ENCODE peak calls at places on chromosomes 3 and 15, in eight cellular contexts. One of them, this sample, is unnamed.

GRCh38 chr15:69078638-69079037 is 64.1 kb downstream of the NOX5 start:
- DNase-seq in prostate gland: no peak
- DNase-seq in H9: no peak
- DNase-seq in stomach: no peak
- DNase-seq in A549: no peak
- DNase-seq in RWPE1: no peak
- DNase-seq in osteocyte: no peak
- DNase-seq in esophagus squamous epithelium: no peak
- DNase-seq in this sample: no peak

GRCh38 chr15:100202309-100202943 is 139.3 kb downstream of the ADAMTS17 start:
- DNase-seq in prostate gland: no peak
- DNase-seq in H9: no peak
- DNase-seq in stomach: no peak
- DNase-seq in A549: no peak
- DNase-seq in RWPE1: no peak
- DNase-seq in osteocyte: no peak
- DNase-seq in esophagus squamous epithelium: no peak
- DNase-seq in this sample: no peak

GRCh38 chr3:138197058-138197457 is 10.0 kb downstream of the ARMC8 start:
- DNase-seq in prostate gland: no peak
- DNase-seq in H9: peak
- DNase-seq in stomach: no peak
- DNase-seq in A549: no peak
- DNase-seq in RWPE1: peak
- DNase-seq in osteocyte: no peak
- DNase-seq in esophagus squamous epithelium: no peak
- DNase-seq in this sample: no peak

GRCh38 chr3:178289544-178290160 is 246.6 kb upstream of the KCNMB2 start:
- DNase-seq in prostate gland: peak
- DNase-seq in H9: no peak
- DNase-seq in stomach: no peak
- DNase-seq in A549: no peak
- DNase-seq in RWPE1: no peak
- DNase-seq in osteocyte: no peak
- DNase-seq in esophagus squamous epithelium: no peak
- DNase-seq in this sample: peak

GRCh38 chr3:126848991-126849390 is 133.9 kb upstream of the PLXNA1 start:
- DNase-seq in prostate gland: no peak
- DNase-seq in H9: peak
- DNase-seq in stomach: no peak
- DNase-seq in A549: no peak
- DNase-seq in RWPE1: no peak
- DNase-seq in osteocyte: peak
- DNase-seq in esophagus squamous epithelium: no peak
- DNase-seq in this sample: peak

GRCh38 chr3:180184806-180185205 is 148.1 kb upstream of the PEX5L start:
- DNase-seq in prostate gland: no peak
- DNase-seq in H9: no peak
- DNase-seq in stomach: no peak
- DNase-seq in A549: no peak
- DNase-seq in RWPE1: no peak
- DNase-seq in osteocyte: no peak
- DNase-seq in esophagus squamous epithelium: no peak
- DNase-seq in this sample: no peak

GRCh38 chr3:94036909-94037507 is 8.6 kb upstream of the STX19 start:
- DNase-seq in prostate gland: no peak
- DNase-seq in H9: no peak
- DNase-seq in stomach: no peak
- DNase-seq in A549: peak
- DNase-seq in RWPE1: peak
- DNase-seq in osteocyte: no peak
- DNase-seq in esophagus squamous epithelium: no peak
- DNase-seq in this sample: no peak

GRCh38 chr3:6857510-6857909 is 3.4 kb upstream of the GRM7 start:
- DNase-seq in prostate gland: no peak
- DNase-seq in H9: no peak
- DNase-seq in stomach: no peak
- DNase-seq in A549: no peak
- DNase-seq in RWPE1: no peak
- DNase-seq in osteocyte: no peak
- DNase-seq in esophagus squamous epithelium: no peak
- DNase-seq in this sample: no peak

DNA sequence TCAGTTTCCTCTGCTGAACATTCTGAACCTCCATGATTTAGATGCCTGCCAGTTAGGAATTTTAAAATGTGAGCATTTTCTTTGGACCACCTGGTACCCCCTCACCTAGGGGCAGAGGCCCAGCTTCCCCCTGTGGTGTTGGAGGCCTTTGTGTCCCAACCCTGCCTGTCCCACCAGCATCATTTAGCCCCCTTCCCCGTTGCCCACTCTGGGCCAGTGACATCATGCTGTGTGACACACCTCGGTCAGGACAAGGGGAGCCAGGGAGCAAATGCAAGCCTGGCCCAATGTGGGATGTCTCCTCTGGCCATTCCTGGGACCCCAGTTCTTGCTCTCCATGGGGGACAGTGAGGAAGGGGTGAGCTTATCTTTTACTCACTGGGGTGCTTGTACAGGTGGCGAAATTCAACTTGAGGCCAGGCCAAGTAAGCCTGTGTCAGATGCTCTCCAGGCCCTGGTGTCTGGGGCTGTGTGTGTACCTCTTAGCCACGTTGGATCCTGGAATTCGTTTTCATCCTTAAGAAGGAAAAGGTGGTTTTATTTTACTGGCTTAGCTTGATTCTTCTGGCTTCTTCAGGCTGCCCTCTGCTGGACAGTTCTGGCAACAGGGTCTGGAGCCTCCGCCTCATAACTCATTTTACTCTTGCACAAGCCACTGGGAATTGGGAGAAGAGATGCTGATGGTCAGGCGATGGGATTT is 49.7 kb upstream of the MYZAP start:
- DNase-seq in prostate gland: peak
- DNase-seq in H9: peak
- DNase-seq in stomach: peak
- DNase-seq in A549: peak
- DNase-seq in RWPE1: peak
- DNase-seq in osteocyte: peak
- DNase-seq in esophagus squamous epithelium: no peak
- DNase-seq in this sample: peak
- TF ChIP-seq CTCF in prostate gland: peak
- TF ChIP-seq CTCF in H9: peak
- TF ChIP-seq CTCF in stomach: peak
- TF ChIP-seq CTCF in A549: peak
- TF ChIP-seq CTCF in RWPE1: peak
- TF ChIP-seq CTCF in osteocyte: peak
- TF ChIP-seq CTCF in esophagus squamous epithelium: peak
- TF ChIP-seq CTCF in this sample: peak

DNA sequence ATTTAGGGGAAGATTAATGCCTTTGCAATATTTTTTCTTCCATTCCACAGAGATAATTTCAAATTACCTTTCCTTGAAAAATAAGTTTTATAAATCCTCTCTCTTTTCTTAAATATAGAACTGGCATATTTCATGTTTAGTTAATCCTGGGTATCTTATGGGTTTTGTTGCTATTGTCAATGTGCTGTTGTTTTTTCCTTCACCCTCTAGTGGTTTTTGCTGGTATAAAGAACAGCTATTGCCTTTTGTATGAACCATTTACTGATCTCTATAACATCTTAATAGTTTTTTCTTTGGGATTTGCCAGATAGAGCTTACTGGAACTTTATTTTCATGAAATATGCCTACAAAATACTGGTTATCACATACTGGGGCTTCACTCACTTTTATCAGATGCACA is 359.6 kb upstream of the DPPA4 start:
- DNase-seq in prostate gland: no peak
- DNase-seq in H9: no peak
- DNase-seq in stomach: no peak
- DNase-seq in A549: no peak
- DNase-seq in RWPE1: no peak
- DNase-seq in osteocyte: no peak
- DNase-seq in esophagus squamous epithelium: no peak
- DNase-seq in this sample: no peak
- TF ChIP-seq CTCF in prostate gland: no peak
- TF ChIP-seq CTCF in H9: peak
- TF ChIP-seq CTCF in stomach: no peak
- TF ChIP-seq CTCF in A549: no peak
- TF ChIP-seq CTCF in RWPE1: no peak
- TF ChIP-seq CTCF in osteocyte: no peak
- TF ChIP-seq CTCF in esophagus squamous epithelium: no peak
- TF ChIP-seq CTCF in this sample: no peak

GRCh38 chr3:124843496-124843895 is 43.7 kb downstream of the ITGB5 start:
- DNase-seq in prostate gland: no peak
- DNase-seq in H9: no peak
- DNase-seq in stomach: no peak
- DNase-seq in A549: no peak
- DNase-seq in RWPE1: no peak
- DNase-seq in osteocyte: no peak
- DNase-seq in esophagus squamous epithelium: no peak
- DNase-seq in this sample: no peak

GRCh38 chr3:124845406-124845805 is 41.8 kb downstream of the ITGB5 start:
- DNase-seq in prostate gland: no peak
- DNase-seq in H9: no peak
- DNase-seq in stomach: peak
- DNase-seq in A549: no peak
- DNase-seq in RWPE1: peak
- DNase-seq in osteocyte: no peak
- DNase-seq in esophagus squamous epithelium: no peak
- DNase-seq in this sample: peak

GRCh38 chr3:124847863-124848262 is 39.3 kb downstream of the ITGB5 start:
- DNase-seq in prostate gland: no peak
- DNase-seq in H9: no peak
- DNase-seq in stomach: no peak
- DNase-seq in A549: no peak
- DNase-seq in RWPE1: no peak
- DNase-seq in osteocyte: no peak
- DNase-seq in esophagus squamous epithelium: no peak
- DNase-seq in this sample: no peak

GRCh38 chr3:124848300-124848699 is 38.9 kb downstream of the ITGB5 start:
- DNase-seq in prostate gland: no peak
- DNase-seq in H9: no peak
- DNase-seq in stomach: no peak
- DNase-seq in A549: no peak
- DNase-seq in RWPE1: no peak
- DNase-seq in osteocyte: no peak
- DNase-seq in esophagus squamous epithelium: no peak
- DNase-seq in this sample: no peak

DNA sequence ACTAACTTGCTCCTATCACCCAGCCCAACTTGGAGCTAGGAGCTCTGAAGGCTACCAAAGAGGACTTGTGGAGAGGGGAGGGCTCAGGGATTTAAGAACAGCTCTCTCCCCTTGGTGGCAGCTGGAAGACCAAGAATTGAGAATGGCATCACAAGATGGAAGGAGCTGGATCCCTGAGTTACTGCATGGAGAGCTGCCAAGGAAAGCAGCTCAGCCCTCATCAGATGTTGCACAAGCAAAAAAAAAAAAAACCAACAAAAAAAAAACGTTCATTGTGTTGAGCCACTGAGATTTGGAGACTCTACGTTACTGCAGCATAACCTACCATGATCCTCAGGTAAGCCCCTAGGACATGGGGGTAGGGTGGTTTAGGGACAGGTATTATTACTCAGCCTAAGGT is 41.0 kb downstream of the ITGB5 start:
- DNase-seq in prostate gland: no peak
- DNase-seq in H9: no peak
- DNase-seq in stomach: no peak
- DNase-seq in A549: no peak
- DNase-seq in RWPE1: no peak
- DNase-seq in osteocyte: no peak
- DNase-seq in esophagus squamous epithelium: no peak
- DNase-seq in this sample: peak
- TF ChIP-seq CTCF in prostate gland: no peak
- TF ChIP-seq CTCF in H9: no peak
- TF ChIP-seq CTCF in stomach: no peak
- TF ChIP-seq CTCF in A549: no peak
- TF ChIP-seq CTCF in RWPE1: no peak
- TF ChIP-seq CTCF in osteocyte: no peak
- TF ChIP-seq CTCF in esophagus squamous epithelium: no peak
- TF ChIP-seq CTCF in this sample: no peak

GRCh38 chr3:45343947-45344346 is 44.4 kb upstream of the LARS2 start:
- DNase-seq in prostate gland: no peak
- DNase-seq in H9: peak
- DNase-seq in stomach: no peak
- DNase-seq in A549: peak
- DNase-seq in RWPE1: peak
- DNase-seq in osteocyte: no peak
- DNase-seq in esophagus squamous epithelium: no peak
- DNase-seq in this sample: no peak
- TF ChIP-seq CTCF in prostate gland: no peak
- TF ChIP-seq CTCF in H9: peak
- TF ChIP-seq CTCF in stomach: no peak
- TF ChIP-seq CTCF in A549: no peak
- TF ChIP-seq CTCF in RWPE1: no peak
- TF ChIP-seq CTCF in osteocyte: no peak
- TF ChIP-seq CTCF in esophagus squamous epithelium: no peak
- TF ChIP-seq CTCF in this sample: no peak

GRCh38 chr3:16516695-16517481 is 3.4 kb upstream of the RFTN1 start:
- DNase-seq in prostate gland: no peak
- DNase-seq in H9: no peak
- DNase-seq in stomach: no peak
- DNase-seq in A549: peak
- DNase-seq in RWPE1: peak
- DNase-seq in osteocyte: no peak
- DNase-seq in esophagus squamous epithelium: no peak
- DNase-seq in this sample: no peak
- TF ChIP-seq CTCF in prostate gland: no peak
- TF ChIP-seq CTCF in H9: peak
- TF ChIP-seq CTCF in stomach: no peak
- TF ChIP-seq CTCF in A549: peak
- TF ChIP-seq CTCF in RWPE1: no peak
- TF ChIP-seq CTCF in osteocyte: peak
- TF ChIP-seq CTCF in esophagus squamous epithelium: peak
- TF ChIP-seq CTCF in this sample: peak

GRCh38 chr15:80475572-80475971 is 71.4 kb downstream of the ARNT2 start:
- DNase-seq in prostate gland: no peak
- DNase-seq in H9: no peak
- DNase-seq in stomach: no peak
- DNase-seq in A549: no peak
- DNase-seq in RWPE1: no peak
- DNase-seq in osteocyte: no peak
- DNase-seq in esophagus squamous epithelium: no peak
- DNase-seq in this sample: no peak
- TF ChIP-seq CTCF in prostate gland: no peak
- TF ChIP-seq CTCF in H9: peak
- TF ChIP-seq CTCF in stomach: no peak
- TF ChIP-seq CTCF in A549: no peak
- TF ChIP-seq CTCF in RWPE1: peak
- TF ChIP-seq CTCF in osteocyte: peak
- TF ChIP-seq CTCF in esophagus squamous epithelium: no peak
- TF ChIP-seq CTCF in this sample: no peak